ENCODE peak calls at places on chromosomes 6 and 20, in seven cellular contexts. One of them, this sample, is unnamed.

GRCh38 chr6:116190550-116190949 is 63.3 kb downstream of the TSPYL4 start:
- DNase-seq in testis: no peak
- DNase-seq in AG08395: peak; percentile 53
- DNase-seq in NAMALWA: no peak
- DNase-seq in lower lobe of right lung: no peak
- DNase-seq in NT2/D1: no peak
- DNase-seq in A172: peak; percentile 5
- DNase-seq in this sample: peak; percentile 45

GRCh38 chr6:137873273-137873762 is 6.3 kb downstream of the TNFAIP3 start:
- DNase-seq in testis: peak; percentile 84
- DNase-seq in AG08395: peak; percentile 79
- DNase-seq in NAMALWA: peak; percentile 60
- DNase-seq in lower lobe of right lung: peak; percentile 76
- DNase-seq in NT2/D1: no peak
- DNase-seq in A172: peak; percentile 80
- DNase-seq in this sample: peak; percentile 84

GRCh38 chr6:3765415-3765814 is 13.9 kb upstream of the PXDC1 start:
- DNase-seq in testis: no peak
- DNase-seq in AG08395: no peak
- DNase-seq in NAMALWA: no peak
- DNase-seq in lower lobe of right lung: no peak
- DNase-seq in NT2/D1: no peak
- DNase-seq in A172: no peak
- DNase-seq in this sample: no peak

GRCh38 chr6:17505062-17505476 is 95.0 kb upstream of the FAM8A1 start:
- DNase-seq in testis: no peak
- DNase-seq in AG08395: peak; percentile 9
- DNase-seq in NAMALWA: peak; percentile 46
- DNase-seq in lower lobe of right lung: no peak
- DNase-seq in NT2/D1: no peak
- DNase-seq in A172: no peak
- DNase-seq in this sample: peak; percentile 24

GRCh38 chr6:131035582-131035981 is 27.5 kb downstream of the EPB41L2 start:
- DNase-seq in testis: no peak
- DNase-seq in AG08395: no peak
- DNase-seq in NAMALWA: no peak
- DNase-seq in lower lobe of right lung: no peak
- DNase-seq in NT2/D1: no peak
- DNase-seq in A172: no peak
- DNase-seq in this sample: no peak

GRCh38 chr20:15836634-15837033 is 736.6 kb downstream of the KIF16B start:
- DNase-seq in testis: no peak
- DNase-seq in AG08395: peak; percentile 34
- DNase-seq in NAMALWA: no peak
- DNase-seq in lower lobe of right lung: no peak
- DNase-seq in NT2/D1: no peak
- DNase-seq in A172: peak; percentile 14
- DNase-seq in this sample: no peak

GRCh38 chr6:154440022-154440421 is 70.5 kb downstream of the CNKSR3 start:
- DNase-seq in testis: no peak
- DNase-seq in AG08395: no peak
- DNase-seq in NAMALWA: no peak
- DNase-seq in lower lobe of right lung: no peak
- DNase-seq in NT2/D1: no peak
- DNase-seq in A172: no peak
- DNase-seq in this sample: no peak

GRCh38 chr20:6746901-6747609 is 20.4 kb upstream of the BMP2 start:
- DNase-seq in testis: no peak
- DNase-seq in AG08395: no peak
- DNase-seq in NAMALWA: peak; percentile 20
- DNase-seq in lower lobe of right lung: no peak
- DNase-seq in NT2/D1: no peak
- DNase-seq in A172: no peak
- DNase-seq in this sample: no peak

GRCh38 chr6:163460307-163460782 is 45.8 kb downstream of the QKI start:
- DNase-seq in testis: no peak
- DNase-seq in AG08395: peak; percentile 18
- DNase-seq in NAMALWA: peak; percentile 55
- DNase-seq in lower lobe of right lung: no peak
- DNase-seq in NT2/D1: no peak
- DNase-seq in A172: no peak
- DNase-seq in this sample: peak; percentile 22

GRCh38 chr20:20637998-20638397 is 74.4 kb downstream of the RALGAPA2 start:
- DNase-seq in testis: no peak
- DNase-seq in AG08395: no peak
- DNase-seq in NAMALWA: no peak
- DNase-seq in lower lobe of right lung: no peak
- DNase-seq in NT2/D1: no peak
- DNase-seq in A172: no peak
- DNase-seq in this sample: no peak

GRCh38 chr20:22490287-22491187 is 93.8 kb downstream of the FOXA2 start:
- DNase-seq in testis: no peak
- DNase-seq in AG08395: no peak
- DNase-seq in NAMALWA: no peak
- DNase-seq in lower lobe of right lung: peak; percentile 80
- DNase-seq in NT2/D1: no peak
- DNase-seq in A172: no peak
- DNase-seq in this sample: no peak

GRCh38 chr20:56400001-56400640 is 7.7 kb downstream of the CSTF1 start:
- DNase-seq in testis: peak; percentile 85
- DNase-seq in AG08395: peak; percentile 78
- DNase-seq in NAMALWA: peak; percentile 75
- DNase-seq in lower lobe of right lung: no peak
- DNase-seq in NT2/D1: peak; percentile 56
- DNase-seq in A172: peak; percentile 67
- DNase-seq in this sample: peak; percentile 74

GRCh38 chr20:31666258-31667042 is 28.7 kb downstream of the COX4I2 start:
- DNase-seq in testis: peak; percentile 48
- DNase-seq in AG08395: peak; percentile 28
- DNase-seq in NAMALWA: no peak
- DNase-seq in lower lobe of right lung: peak; percentile 82
- DNase-seq in NT2/D1: no peak
- DNase-seq in A172: no peak
- DNase-seq in this sample: no peak

GRCh38 chr6:157575436-157576145 is 194.6 kb downstream of the ZDHHC14 start:
- DNase-seq in testis: no peak
- DNase-seq in AG08395: no peak
- DNase-seq in NAMALWA: no peak
- DNase-seq in lower lobe of right lung: no peak
- DNase-seq in NT2/D1: no peak
- DNase-seq in A172: no peak
- DNase-seq in this sample: no peak

GRCh38 chr20:17835240-17835940 is 133.2 kb downstream of the SNX5 start:
- DNase-seq in testis: no peak
- DNase-seq in AG08395: peak; percentile 79
- DNase-seq in NAMALWA: no peak
- DNase-seq in lower lobe of right lung: no peak
- DNase-seq in NT2/D1: no peak
- DNase-seq in A172: peak; percentile 91
- DNase-seq in this sample: peak; percentile 80

GRCh38 chr6:107633680-107634141 is 143.8 kb downstream of the SOBP start:
- DNase-seq in testis: no peak
- DNase-seq in AG08395: no peak
- DNase-seq in NAMALWA: no peak
- DNase-seq in lower lobe of right lung: no peak
- DNase-seq in NT2/D1: no peak
- DNase-seq in A172: no peak
- DNase-seq in this sample: no peak

GRCh38 chr6:126040826-126041225 is 54.5 kb downstream of the TRMT11 start:
- DNase-seq in testis: no peak
- DNase-seq in AG08395: peak; percentile 72
- DNase-seq in NAMALWA: no peak
- DNase-seq in lower lobe of right lung: no peak
- DNase-seq in NT2/D1: no peak
- DNase-seq in A172: peak; percentile 67
- DNase-seq in this sample: peak; percentile 65

GRCh38 chr20:36998652-36999051 is 47.1 kb upstream of the SAMHD1 start:
- DNase-seq in testis: no peak
- DNase-seq in AG08395: no peak
- DNase-seq in NAMALWA: no peak
- DNase-seq in lower lobe of right lung: no peak
- DNase-seq in NT2/D1: no peak
- DNase-seq in A172: no peak
- DNase-seq in this sample: no peak

GRCh38 chr6:51184046-51184445 is 365.4 kb downstream of the TFAP2B start:
- DNase-seq in testis: no peak
- DNase-seq in AG08395: no peak
- DNase-seq in NAMALWA: no peak
- DNase-seq in lower lobe of right lung: no peak
- DNase-seq in NT2/D1: no peak
- DNase-seq in A172: no peak
- DNase-seq in this sample: no peak

GRCh38 chr20:1331101-1331500 is 2.2 kb upstream of the SDCBP2 start:
- DNase-seq in testis: peak; percentile 7
- DNase-seq in AG08395: no peak
- DNase-seq in NAMALWA: no peak
- DNase-seq in lower lobe of right lung: no peak
- DNase-seq in NT2/D1: no peak
- DNase-seq in A172: no peak
- DNase-seq in this sample: no peak